ENCODE peak calls at places on chromosomes 13 and 19, in four cellular contexts. F is AG09309, O is lung, L is mammary epithelial cell. N is an unnamed sample.

GRCh38 chr13:50448535-50448981 is 394.9 kb downstream of the DLEU7 start:
- DNase-seq in O (no peak), F (no peak), L (peak), N (no peak)

GRCh38 chr13:114099918-114100445 is 32.4 kb downstream of the RASA3 start:
- DNase-seq in F (no peak), O (no peak), L (no peak), N (no peak)

GRCh38 chr13:106795847-106796246 is 227.9 kb upstream of the ARGLU1 start:
- DNase-seq in O (no peak), F (no peak), L (no peak), N (no peak)

GRCh38 chr19:3409346-3410064 is 43.1 kb downstream of the NFIC start:
- DNase-seq in L (no peak), O (no peak), F (no peak), N (no peak)

GRCh38 chr19:38849746-38850230 is at the start of gene HNRNPL:
- DNase-seq in O (peak), L (no peak), F (no peak), N (no peak)

GRCh38 chr13:67238277-67238859 is 8.2 kb upstream of the PCDH9 start:
- DNase-seq in L (peak), F (no peak), O (no peak), N (peak)

GRCh38 chr19:32104465-32105235 is 240.8 kb upstream of the ZNF507 start:
- DNase-seq in O (no peak), L (peak), F (no peak), N (peak)

GRCh38 chr19:16588824-16589577 is 16.8 kb upstream of the SLC35E1 start:
- DNase-seq in L (no peak), O (no peak), F (no peak), N (no peak)

GRCh38 chr19:39359026-39359425 is 16.8 kb downstream of the SAMD4B start:
- DNase-seq in O (no peak), L (no peak), F (no peak), N (no peak)

GRCh38 chr19:38736036-38736412 is 8.2 kb downstream of the CAPN12 start:
- DNase-seq in L (no peak), O (peak), F (no peak), N (no peak)

GRCh38 chr19:39078436-39079200 is 5.5 kb upstream of the ACP7 start:
- DNase-seq in F (peak), L (peak), O (no peak), N (peak)

GRCh38 chr19:50431343-50432220 is 1.1 kb upstream of the MYBPC2 start:
- DNase-seq in F (no peak), O (peak), L (peak), N (peak)

GRCh38 chr19:1560281-1560882 is 7.7 kb downstream of the MEX3D start:
- DNase-seq in F (no peak), L (no peak), O (no peak), N (no peak)

GRCh38 chr13:40982772-40983171 is 36.3 kb downstream of the ELF1 start:
- DNase-seq in F (no peak), L (peak), O (no peak), N (no peak)

GRCh38 chr13:75587679-75588078 is 38.1 kb downstream of the UCHL3 start:
- DNase-seq in F (no peak), L (peak), O (no peak), N (no peak)

GRCh38 chr13:43994999-43995859 is 115.5 kb downstream of the LACC1 start:
- DNase-seq in O (no peak), L (no peak), F (no peak), N (no peak)

GRCh38 chr19:17011485-17011884 is 15.1 kb downstream of the CPAMD8 start:
- DNase-seq in L (no peak), F (no peak), O (no peak), N (no peak)

GRCh38 chr19:18029617-18030338 is 21.8 kb downstream of the ARRDC2 start:
- DNase-seq in O (no peak), F (no peak), L (peak), N (peak)

GRCh38 chr13:34048652-34049051 is 230.7 kb downstream of the RFC3 start:
- DNase-seq in L (peak), F (no peak), O (no peak), N (peak)

GRCh38 chr19:2101417-2102335 is 5.0 kb downstream of the IZUMO4 start:
- DNase-seq in F (no peak), O (no peak), L (no peak), N (no peak)

GRCh38 chr13:109785141-109785891 is 1.1 kb downstream of the IRS2 start:
- DNase-seq in O (peak), F (no peak), L (peak), N (peak)

GRCh38 chr13:80341098-80341701 is at the start of gene SPRY2:
- DNase-seq in F (peak), L (peak), O (peak), N (peak)

GRCh38 chr19:3518669-3519068 is 12.6 kb downstream of the FZR1 start:
- DNase-seq in O (no peak), L (no peak), F (no peak), N (no peak)

GRCh38 chr13:20940083-20940482 is 37.5 kb upstream of the XPO4 start:
- DNase-seq in F (peak), O (no peak), L (no peak), N (no peak)

GRCh38 chr13:73465629-73465974 is 406.8 kb downstream of the KLF5 start:
- DNase-seq in L (peak), O (no peak), F (no peak), N (peak)

GRCh38 chr13:80707000-80707983 is 366.4 kb upstream of the SPRY2 start:
- DNase-seq in F (no peak), O (no peak), L (no peak), N (no peak)

GRCh38 chr19:4695224-4695731 is 25.1 kb upstream of the MYDGF start:
- DNase-seq in L (no peak), O (no peak), F (no peak), N (no peak)

DNA sequence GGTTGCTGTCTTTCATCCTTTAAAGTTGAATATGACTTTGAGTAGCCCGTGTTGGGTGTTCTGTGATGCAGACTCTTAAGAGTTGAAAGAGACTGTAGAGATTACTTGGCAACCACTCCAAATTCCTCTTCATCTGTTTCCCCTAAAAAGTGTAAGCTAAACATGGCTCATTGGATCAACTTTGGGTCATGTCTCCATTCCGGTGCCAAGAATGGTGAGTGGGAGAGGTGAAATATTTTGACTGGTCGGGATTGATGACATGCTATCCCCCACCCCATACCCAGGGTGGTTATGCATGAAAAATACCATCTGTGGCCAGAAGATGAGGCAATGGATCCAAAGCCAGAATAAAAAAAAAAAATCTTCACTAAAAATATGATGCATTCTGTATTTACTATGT is 281.3 kb upstream of the SOX21 start:
- DNase-seq in L (no peak), O (no peak), F (no peak), N (no peak)
- TF ChIP-seq CTCF in L (no peak), O (no peak), F (no peak), N (no peak)

GRCh38 chr13:24406524-24406923 is 97.1 kb downstream of the C1QTNF9 start:
- DNase-seq in O (no peak), F (no peak), L (no peak), N (no peak)

GRCh38 chr13:24407844-24408243 is 98.5 kb downstream of the C1QTNF9 start:
- DNase-seq in F (no peak), L (no peak), O (no peak), N (no peak)
- TF ChIP-seq CTCF in F (no peak), L (peak), O (no peak), N (no peak)

GRCh38 chr19:36417752-36418286 is 625 bp downstream of the ZFP82 start:
- DNase-seq in O (no peak), L (no peak), F (no peak), N (no peak)

GRCh38 chr19:36418287-36419001 is at the start of gene ZFP82:
- DNase-seq in O (peak), L (peak), F (peak), N (no peak)

GRCh38 chr19:36423925-36424324 is 5.5 kb upstream of the ZFP82 start:
- DNase-seq in O (no peak), L (no peak), F (no peak), N (no peak)

GRCh38 chr19:36421749-36422481 is 3.5 kb upstream of the ZFP82 start:
- DNase-seq in L (no peak), F (no peak), O (no peak), N (no peak)

GRCh38 chr19:36420961-36421748 is 2.7 kb upstream of the ZFP82 start:
- DNase-seq in O (no peak), F (no peak), L (peak), N (no peak)
- TF ChIP-seq CTCF in O (no peak), F (peak), L (no peak), N (no peak)

GRCh38 chr13:61685683-61686013 is 270.0 kb upstream of the PCDH20 start:
- DNase-seq in L (no peak), O (no peak), F (no peak), N (peak)
- TF ChIP-seq CTCF in L (no peak), O (no peak), F (no peak), N (peak)

GRCh38 chr19:40808021-40808325 is 9.0 kb downstream of the EGLN2 start:
- DNase-seq in F (no peak), L (no peak), O (no peak), N (no peak)

GRCh38 chr19:40805258-40805868 is 6.4 kb downstream of the EGLN2 start:
- DNase-seq in L (no peak), O (no peak), F (no peak), N (no peak)

GRCh38 chr19:40808497-40808896 is 9.5 kb downstream of the EGLN2 start:
- DNase-seq in F (no peak), L (no peak), O (no peak), N (no peak)

GRCh38 chr19:40806385-40807146 is 7.6 kb downstream of the EGLN2 start:
- DNase-seq in L (peak), F (peak), O (peak), N (peak)

DNA sequence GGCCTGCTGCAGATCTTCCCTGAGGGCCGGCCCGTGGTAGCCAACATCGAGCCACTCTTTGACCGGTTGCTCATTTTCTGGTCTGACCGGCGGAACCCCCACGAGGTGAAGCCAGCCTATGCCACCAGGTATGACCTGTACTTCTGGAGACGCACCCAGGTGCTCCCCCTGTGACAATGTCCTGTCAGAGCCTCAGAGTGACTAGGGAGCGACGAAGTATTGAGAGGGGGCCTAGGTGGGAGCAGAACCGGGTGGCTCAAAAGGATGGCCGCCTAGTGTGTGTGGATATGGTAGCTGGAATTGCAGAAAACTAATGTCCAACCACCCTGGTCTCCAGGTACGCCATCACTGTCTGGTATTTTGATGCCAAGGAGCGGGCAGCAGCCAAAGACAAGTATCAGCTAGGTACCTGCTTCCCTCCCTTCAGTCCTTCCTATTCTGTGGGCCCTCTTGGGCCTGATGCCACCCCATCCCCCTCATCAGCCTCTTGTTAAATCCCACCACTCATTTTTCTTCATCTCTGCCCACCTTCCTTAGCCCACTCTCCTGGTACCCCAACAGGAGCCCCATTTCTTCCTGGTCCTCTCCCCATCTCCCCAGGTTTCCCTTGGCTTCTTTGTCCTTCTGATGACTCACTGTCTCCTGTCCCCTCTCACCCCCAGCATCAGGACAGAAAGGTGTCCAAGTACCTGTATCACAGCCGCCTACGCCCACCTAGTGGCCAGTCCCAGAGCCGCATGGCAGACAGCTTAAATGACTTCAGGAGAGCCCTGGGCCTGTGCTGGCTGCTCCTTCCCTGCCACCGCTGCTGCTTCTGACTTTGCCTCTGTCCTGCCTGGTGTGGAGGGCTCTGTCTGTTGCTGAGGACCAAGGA is 8.4 kb downstream of the EGLN2 start:
- DNase-seq in F (no peak), L (no peak), O (no peak), N (peak)
- TF ChIP-seq CTCF in F (peak), L (peak), O (no peak), N (no peak)

GRCh38 chr19:41373993-41374392 is 2.3 kb upstream of the TMEM91 start:
- DNase-seq in L (peak), F (peak), O (peak), N (peak)

GRCh38 chr19:41376241-41376997 is at the start of gene TMEM91:
- DNase-seq in L (peak), F (no peak), O (peak), N (peak)

GRCh38 chr19:41376998-41377365 is 649 bp downstream of the TMEM91 start:
- DNase-seq in F (no peak), O (no peak), L (no peak), N (no peak)

DNA sequence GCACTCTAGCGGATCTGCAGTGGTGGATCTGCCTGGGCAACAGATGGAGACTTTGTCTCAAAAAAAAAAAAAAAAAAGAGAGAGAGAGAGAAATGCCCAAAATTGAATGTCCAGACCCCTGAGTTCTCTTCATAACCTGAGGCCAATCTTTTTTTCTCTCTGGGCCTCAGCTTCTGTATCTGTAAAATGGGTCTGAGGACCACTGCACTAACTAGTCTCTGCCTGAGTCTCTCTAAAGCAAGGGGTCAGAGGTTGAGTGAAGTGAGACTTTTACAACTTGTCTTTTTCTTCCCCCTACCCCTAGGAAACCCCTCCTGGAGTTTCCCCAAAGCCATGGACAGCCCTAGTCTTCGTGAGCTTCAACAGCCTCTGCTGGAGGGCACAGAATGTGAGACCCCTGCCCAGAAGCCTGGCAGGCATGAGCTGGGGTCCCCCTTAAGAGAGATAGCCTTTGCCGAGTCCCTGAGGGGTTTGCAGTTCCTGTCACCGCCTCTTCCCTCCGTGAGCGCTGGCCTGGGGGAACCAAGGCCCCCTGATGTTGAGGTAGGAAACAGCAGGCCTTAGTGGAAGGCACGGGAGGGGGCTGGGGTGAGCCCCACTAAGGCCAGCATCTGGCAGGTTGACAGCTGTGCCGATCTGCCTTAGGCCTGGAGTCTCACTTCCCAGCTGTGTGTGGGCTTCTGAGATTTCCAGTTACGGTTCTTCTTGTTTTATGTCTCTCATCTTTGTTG is 1.8 kb downstream of the TMEM91 start:
- DNase-seq in L (no peak), O (no peak), F (no peak), N (no peak)
- TF ChIP-seq CTCF in L (no peak), O (no peak), F (no peak), N (no peak)

GRCh38 chr19:14317157-14317556 is 64.1 kb upstream of the ADGRE5 start:
- DNase-seq in L (no peak), F (no peak), O (no peak), N (no peak)

GRCh38 chr19:14315433-14315832 is 65.8 kb upstream of the ADGRE5 start:
- DNase-seq in O (no peak), L (no peak), F (no peak), N (no peak)

GRCh38 chr19:14322889-14323463 is 58.3 kb upstream of the ADGRE5 start:
- DNase-seq in L (no peak), O (no peak), F (no peak), N (no peak)

GRCh38 chr19:14320253-14320652 is 61.0 kb upstream of the ADGRE5 start:
- DNase-seq in O (no peak), F (no peak), L (no peak), N (no peak)

DNA sequence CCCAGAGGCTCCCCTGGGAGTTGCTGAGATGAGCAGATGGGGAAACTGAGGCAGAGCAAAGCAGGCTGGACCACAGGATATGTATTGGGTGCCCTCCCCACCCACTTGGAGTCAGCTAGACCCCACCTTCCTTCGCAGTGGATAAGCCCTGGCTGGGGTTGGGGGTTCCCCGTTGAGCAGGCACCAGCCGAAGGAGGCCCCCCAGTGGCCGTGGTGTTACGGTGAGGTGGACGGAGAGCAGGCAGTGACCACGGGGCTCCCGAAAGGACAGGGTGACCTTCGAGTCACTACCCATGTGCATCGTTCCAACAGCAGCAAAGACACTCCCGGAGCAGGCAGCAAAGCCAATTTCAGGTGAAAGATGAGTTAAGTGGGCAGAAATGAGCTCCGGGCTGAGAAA is 62.4 kb upstream of the ADGRE5 start:
- DNase-seq in O (no peak), F (no peak), L (no peak), N (no peak)
- TF ChIP-seq CTCF in O (no peak), F (peak), L (no peak), N (no peak)